ENCODE peak calls at places on chromosomes 12 and 14, in six cellular contexts. M is T follicular helper cell, H is Ammon's horn, F is bronchial epithelial cell, S is MM.1S, D is AG09309. I is an unnamed sample.

GRCh38 chr12:10826258-10826657 is at the start of gene TAS2R10:
- DNase-seq in M (no peak), H (no peak), F (no peak), S (no peak), D (no peak), I (no peak)

GRCh38 chr12:77847665-77848431 is 17.2 kb downstream of the NAV3 start:
- DNase-seq in M (no peak), H (no peak), F (peak), S (peak), D (peak), I (peak)

GRCh38 chr12:68733661-68734071 is 12.3 kb upstream of the SLC35E3 start:
- DNase-seq in M (no peak), H (no peak), F (peak), S (no peak), D (peak), I (no peak)

GRCh38 chr14:70782361-70782760 is 27.0 kb downstream of the MAP3K9 start:
- DNase-seq in M (no peak), H (no peak), F (peak), S (no peak), D (peak), I (no peak)

GRCh38 chr14:99854831-99855230 is 61.6 kb downstream of the EML1 start:
- DNase-seq in M (no peak), H (no peak), F (no peak), S (no peak), D (no peak), I (no peak)

GRCh38 chr12:93841671-93842070 is 164.5 kb downstream of the CRADD start:
- DNase-seq in M (no peak), H (no peak), F (no peak), S (no peak), D (no peak), I (no peak)

GRCh38 chr12:70258605-70259403 is 15.6 kb downstream of the CNOT2 start:
- DNase-seq in M (no peak), H (no peak), F (peak), S (no peak), D (no peak), I (peak)

GRCh38 chr14:100067971-100068959 is 3.0 kb downstream of the EVL start:
- DNase-seq in M (peak), H (peak), F (peak), S (no peak), D (no peak), I (peak)

GRCh38 chr12:117912756-117913155 is 56.0 kb downstream of the KSR2 start:
- DNase-seq in M (no peak), H (no peak), F (no peak), S (no peak), D (no peak), I (no peak)

I was measured in NAMALWA.